ENCODE peak calls at places on chromosomes 6 and 20, in ten cellular contexts. Z is psoas muscle, O is OCI-LY7, A is mammary epithelial cell, D is PC-9, Y is HCT116, P is GM12865, R is dorsolateral prefrontal cortex, X is AG04450, W is upper lobe of left lung. V is an unnamed sample.

GRCh38 chr6:144349690-144350132 is 64.6 kb downstream of the UTRN start:
- DNase-seq in Z (no peak), O (peak; percentile 19), A (peak; percentile 72), D (no peak), Y (peak; percentile 16), P (peak; percentile 66), R (no peak), X (no peak), W (no peak), V (peak; percentile 62)

GRCh38 chr6:89539779-89540178 is 98.8 kb downstream of the LYRM2 start:
- DNase-seq in Z (no peak), O (no peak), A (no peak), D (no peak), Y (no peak), P (no peak), R (no peak), X (no peak), W (no peak), V (no peak)

GRCh38 chr6:86581833-86582232 is 355.5 kb upstream of the HTR1E start:
- DNase-seq in Z (no peak), O (no peak), A (peak; percentile 70), D (no peak), Y (peak; percentile 31), P (no peak), R (no peak), X (no peak), W (no peak), V (peak; percentile 86)

GRCh38 chr20:48070961-48071645 is 285.8 kb upstream of the SULF2 start:
- DNase-seq in Z (no peak), O (no peak), A (no peak), D (no peak), Y (no peak), P (no peak), R (no peak), X (no peak), W (no peak), V (no peak)

GRCh38 chr20:53141651-53142050 is 169.5 kb downstream of the TSHZ2 start:
- DNase-seq in Z (no peak), O (no peak), A (no peak), D (no peak), Y (no peak), P (no peak), R (no peak), X (no peak), W (no peak), V (no peak)

GRCh38 chr6:107786709-107787588 is 37.2 kb downstream of the SCML4 start:
- DNase-seq in Z (peak; percentile 69), O (peak; percentile 41), A (no peak), D (no peak), Y (no peak), P (peak; percentile 77), R (no peak), X (no peak), W (no peak), V (no peak)

GRCh38 chr20:44616604-44616964 is 34.2 kb downstream of the PKIG start:
- DNase-seq in Z (peak; percentile 64), O (no peak), A (no peak), D (no peak), Y (no peak), P (no peak), R (no peak), X (no peak), W (no peak), V (no peak)

GRCh38 chr6:45835725-45836437 is 179.8 kb downstream of the CLIC5 start:
- DNase-seq in Z (no peak), O (no peak), A (peak; percentile 82), D (no peak), Y (no peak), P (peak; percentile 13), R (no peak), X (no peak), W (no peak), V (peak; percentile 87)

GRCh38 chr20:33423141-33423834 is 20.3 kb downstream of the SNTA1 start:
- DNase-seq in Z (peak; percentile 86), O (no peak), A (peak; percentile 39), D (peak; percentile 77), Y (no peak), P (no peak), R (peak; percentile 52), X (no peak), W (no peak), V (peak; percentile 19)

GRCh38 chr6:65149841-65150240 is 557.2 kb downstream of the EYS start:
- DNase-seq in Z (no peak), O (no peak), A (no peak), D (no peak), Y (no peak), P (no peak), R (no peak), X (no peak), W (no peak), V (no peak)

GRCh38 chr6:150252714-150253444 is 110.0 kb downstream of the PPP1R14C start:
- DNase-seq in Z (no peak), O (no peak), A (peak; percentile 84), D (peak; percentile 18), Y (peak; percentile 22), P (peak; percentile 9), R (no peak), X (no peak), W (peak; percentile 64), V (peak; percentile 79)

GRCh38 chr20:63969851-63970713 is at the start of gene ZNF512B:
- DNase-seq in Z (peak; percentile 72), O (peak; percentile 64), A (no peak), D (peak; percentile 75), Y (no peak), P (peak; percentile 81), R (no peak), X (no peak), W (no peak), V (peak; percentile 62)

GRCh38 chr6:113654396-113654795 is 202.7 kb upstream of the MARCKS start:
- DNase-seq in Z (peak; percentile 70), O (no peak), A (peak; percentile 99), D (peak; percentile 81), Y (peak; percentile 41), P (no peak), R (peak; percentile 70), X (no peak), W (peak; percentile 91), V (peak; percentile 99)

GRCh38 chr6:135851442-135852271 is at the start of gene PDE7B:
- DNase-seq in Z (peak; percentile 83), O (peak; percentile 2), A (peak; percentile 71), D (peak; percentile 74), Y (no peak), P (peak; percentile 50), R (peak; percentile 66), X (peak; percentile 97), W (peak; percentile 87), V (peak; percentile 90)
- H3K4me3 ChIP-seq in Z (peak within 1 kb of the TSS; percentile 66), O (no peak within 1 kb of the TSS), A (no peak within 1 kb of the TSS), D (peak within 1 kb of the TSS; percentile 6), Y (no peak within 1 kb of the TSS), P (no peak within 1 kb of the TSS), R (peak within 1 kb of the TSS; percentile 47), X (peak within 1 kb of the TSS; percentile 68), W (no peak within 1 kb of the TSS), V (no peak within 1 kb of the TSS)

DNA sequence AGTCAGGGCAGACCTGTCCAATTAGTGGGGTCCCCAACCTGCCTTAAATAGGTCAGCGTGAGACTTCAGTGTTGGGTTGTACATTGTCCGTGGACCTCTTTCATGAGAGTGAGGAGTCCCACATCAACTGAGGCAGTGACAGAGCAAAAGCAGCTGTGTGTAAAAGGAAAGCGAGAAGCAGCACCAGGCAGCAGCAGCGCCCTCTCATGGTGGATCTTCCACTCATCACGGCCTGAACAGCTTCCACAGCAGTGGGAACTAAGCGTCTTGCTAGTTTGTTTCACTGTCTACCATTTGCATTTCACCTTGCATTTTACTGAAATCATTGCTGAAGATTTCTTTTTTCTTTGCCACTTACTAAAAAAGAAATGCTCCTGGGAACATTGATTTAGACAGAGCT is 333.8 kb downstream of the PKHD1 start:
- DNase-seq in Z (no peak), O (peak; percentile 4), A (peak; percentile 10), D (peak; percentile 0), Y (no peak), P (peak; percentile 41), R (no peak), X (no peak), W (peak; percentile 31), V (peak; percentile 48)
- TF ChIP-seq CTCF in Z (peak; percentile 5), O (peak; percentile 71), A (peak; percentile 68), D (peak; percentile 37), Y (no peak), P (peak; percentile 64), R (peak; percentile 35), X (no peak), W (no peak), V (peak; percentile 68)

DNA sequence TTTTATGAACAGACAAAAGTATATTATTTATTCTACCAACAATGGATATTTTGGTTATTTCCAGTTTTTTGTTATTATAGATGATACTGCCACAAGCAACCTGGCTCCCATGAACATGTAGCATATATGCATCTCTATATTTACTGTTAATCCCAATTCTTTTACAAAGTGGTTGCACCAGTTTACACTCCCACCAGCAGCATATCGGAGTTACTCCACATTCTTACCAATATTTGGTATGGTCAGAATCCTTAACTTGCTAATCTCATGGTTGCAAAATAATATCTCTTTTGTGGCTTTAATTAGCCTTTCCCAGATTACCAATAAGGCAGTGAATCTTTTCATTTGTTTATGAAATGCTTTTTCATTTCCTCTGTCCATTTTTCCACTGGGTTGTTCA is 137.6 kb upstream of the CDYL start:
- DNase-seq in Z (no peak), O (no peak), A (no peak), D (no peak), Y (no peak), P (no peak), R (no peak), X (no peak), W (no peak), V (no peak)
- H3K4me3 ChIP-seq in Z (no peak overlapping the region), O (no peak overlapping the region), A (no peak overlapping the region), D (no peak overlapping the region), Y (no peak overlapping the region), P (no peak overlapping the region), R (no peak overlapping the region), X (no peak overlapping the region), W (no peak overlapping the region), V (no peak overlapping the region)

GRCh38 chr6:17200395-17200794 is 80.8 kb upstream of the RBM24 start:
- DNase-seq in Z (no peak), O (no peak), A (no peak), D (no peak), Y (no peak), P (no peak), R (no peak), X (no peak), W (no peak), V (no peak)
- TF ChIP-seq CTCF in Z (no peak), O (no peak), A (no peak), D (no peak), Y (no peak), P (no peak), R (no peak), X (peak; percentile 5), W (no peak), V (peak; percentile 2)

GRCh38 chr6:100459291-100459690 is 5.4 kb downstream of the SIM1 start:
- DNase-seq in Z (no peak), O (no peak), A (no peak), D (no peak), Y (no peak), P (no peak), R (no peak), X (no peak), W (no peak), V (no peak)
- H3K4me3 ChIP-seq in Z (peak overlapping the region; percentile 84), O (no peak overlapping the region), A (no peak overlapping the region), D (no peak overlapping the region), Y (no peak overlapping the region), P (no peak overlapping the region), R (no peak overlapping the region), X (no peak overlapping the region), W (no peak overlapping the region), V (no peak overlapping the region)

V was measured in epithelial cell of esophagus.